ENCODE peak calls at places on chromosomes 5 and 9, in seven cellular contexts. U is AG10803, O is H7, J is dermis blood vessel endothelial cell, Z is T-helper 1 cell, X is tibial artery, D is fibroblast of the aortic adventitia. F is an unnamed sample.

GRCh38 chr5:73496984-73497457 is 1.2 kb upstream of the BTF3 start:
- DNase-seq in U (peak), O (no peak), J (peak), Z (no peak), X (no peak), D (peak), F (peak)

GRCh38 chr9:72537671-72538070 is 16.3 kb downstream of the TMC1 start:
- DNase-seq in U (no peak), O (no peak), J (no peak), Z (no peak), X (no peak), D (no peak), F (no peak)

GRCh38 chr9:78365979-78366697 is 69.2 kb downstream of the PSAT1 start:
- DNase-seq in U (peak), O (no peak), J (peak), Z (no peak), X (no peak), D (peak), F (peak)

GRCh38 chr9:2727966-2728613 is 10.8 kb downstream of the KCNV2 start:
- DNase-seq in U (peak), O (no peak), J (peak), Z (no peak), X (no peak), D (peak), F (peak)

GRCh38 chr5:35320029-35320428 is 89.7 kb upstream of the PRLR start:
- DNase-seq in U (no peak), O (no peak), J (no peak), Z (no peak), X (no peak), D (no peak), F (no peak)

GRCh38 chr5:123428521-123429220 is 5.5 kb upstream of the CEP120 start:
- DNase-seq in U (no peak), O (no peak), J (no peak), Z (no peak), X (no peak), D (no peak), F (no peak)

GRCh38 chr5:179801304-179802206 is 5.1 kb downstream of the MGAT4B start:
- DNase-seq in U (peak), O (peak), J (peak), Z (peak), X (peak), D (peak), F (peak)

GRCh38 chr9:5112646-5113045 is 72.8 kb downstream of the INSL6 start:
- DNase-seq in U (no peak), O (peak), J (no peak), Z (no peak), X (no peak), D (no peak), F (no peak)

GRCh38 chr5:60354322-60354721 is 345.6 kb downstream of the DEPDC1B start:
- DNase-seq in U (no peak), O (no peak), J (no peak), Z (no peak), X (no peak), D (no peak), F (no peak)

GRCh38 chr5:115543931-115544370 is 624 bp downstream of the FEM1C start:
- DNase-seq in U (peak), O (no peak), J (peak), Z (peak), X (peak), D (peak), F (peak)

GRCh38 chr9:115913666-115914065 is 239.9 kb upstream of the PAPPA start:
- DNase-seq in U (peak), O (no peak), J (no peak), Z (no peak), X (no peak), D (peak), F (peak)

GRCh38 chr9:128294142-128294541 is 18.1 kb downstream of the SWI5 start:
- DNase-seq in U (no peak), O (no peak), J (no peak), Z (no peak), X (no peak), D (no peak), F (no peak)

GRCh38 chr5:1445313-1445894 is at the start of gene SLC6A3:
- DNase-seq in U (no peak), O (peak), J (peak), Z (no peak), X (no peak), D (no peak), F (peak)